ENCODE peak calls at places on chromosomes 1 and 21, in six cellular contexts. Z is iPS DF 6.9, K is pancreas, T is kidney, O is lower lobe of right lung, V is HCT116. Q is an unnamed sample. For H3K9me3, the result is how much of the 10 kb centered on the place peaks cover.

GRCh38 chr1:40153073-40153770 is 8.0 kb upstream of the RLF start:
- DNase-seq in Z (peak), K (no peak), T (no peak), O (no peak), V (peak), Q (no peak)

GRCh38 chr21:43992121-43992520 is 20.0 kb upstream of the TRAPPC10 start:
- DNase-seq in Z (no peak), K (no peak), T (no peak), O (peak), V (no peak), Q (no peak)

GRCh38 chr1:21510885-21511578 is 1.8 kb downstream of the ALPL start:
- DNase-seq in Z (no peak), K (no peak), T (peak), O (no peak), V (no peak), Q (no peak)

GRCh38 chr1:184296466-184297243 is 90.2 kb upstream of the C1orf21 start:
- DNase-seq in Z (no peak), K (peak), T (peak), O (peak), V (no peak), Q (no peak)

GRCh38 chr1:183097438-183098051 is 74.3 kb downstream of the LAMC1 start:
- DNase-seq in Z (no peak), K (no peak), T (no peak), O (no peak), V (no peak), Q (no peak)

GRCh38 chr1:30968220-30968971 is 59.8 kb upstream of the SDC3 start:
- DNase-seq in Z (no peak), K (no peak), T (no peak), O (no peak), V (no peak), Q (no peak)

GRCh38 chr1:41874903-41875411 is 43.8 kb downstream of the HIVEP3 start:
- DNase-seq in Z (no peak), K (no peak), T (no peak), O (no peak), V (no peak), Q (no peak)

GRCh38 chr1:228434674-228435073 is 18.0 kb upstream of the TRIM17 start:
- DNase-seq in Z (no peak), K (no peak), T (no peak), O (no peak), V (no peak), Q (no peak)

GRCh38 chr1:119373465-119373864 is 4.9 kb downstream of the HAO2 start:
- DNase-seq in Z (no peak), K (no peak), T (no peak), O (no peak), V (no peak), Q (no peak)

GRCh38 chr1:241375906-241376305 is 18.9 kb upstream of the RGS7 start:
- DNase-seq in Z (no peak), K (no peak), T (no peak), O (no peak), V (no peak), Q (no peak)

GRCh38 chr1:17251699-17252376 is 2.9 kb downstream of the PADI3 start:
- DNase-seq in Z (no peak), K (no peak), T (no peak), O (no peak), V (no peak), Q (no peak)

GRCh38 chr1:230913496-230913895 is 45.2 kb upstream of the C1orf198 start:
- DNase-seq in Z (no peak), K (no peak), T (no peak), O (no peak), V (no peak), Q (no peak)

GRCh38 chr1:39799770-39800470 is 11.3 kb upstream of the BMP8B start:
- DNase-seq in Z (no peak), K (peak), T (peak), O (peak), V (peak), Q (peak)

GRCh38 chr1:116794804-116795481 is 40.7 kb downstream of the CD2 start:
- DNase-seq in Z (no peak), K (no peak), T (no peak), O (no peak), V (no peak), Q (no peak)

GRCh38 chr1:32716312-32717126 is 13.9 kb upstream of the SYNC start:
- DNase-seq in Z (peak), K (peak), T (peak), O (peak), V (peak), Q (peak)

GRCh38 chr1:84585803-84586202 is 11.6 kb upstream of the CTBS start:
- DNase-seq in Z (no peak), K (no peak), T (no peak), O (no peak), V (no peak), Q (no peak)

GRCh38 chr1:84584126-84584525 is 9.9 kb upstream of the CTBS start:
- DNase-seq in Z (no peak), K (no peak), T (no peak), O (no peak), V (no peak), Q (no peak)

GRCh38 chr1:84582802-84583587 is 8.8 kb upstream of the CTBS start:
- DNase-seq in Z (no peak), K (no peak), T (no peak), O (no peak), V (no peak), Q (no peak)

GRCh38 chr1:84581648-84582047 is 7.4 kb upstream of the CTBS start:
- DNase-seq in Z (no peak), K (no peak), T (no peak), O (no peak), V (no peak), Q (no peak)

GRCh38 chr1:84583648-84584047 is 9.4 kb upstream of the CTBS start:
- DNase-seq in Z (no peak), K (no peak), T (no peak), O (no peak), V (no peak), Q (no peak)
- H3K27ac ChIP-seq in Z (no peak), K (no peak), T (no peak), O (no peak), V (no peak), Q (no peak)

GRCh38 chr1:207658408-207658807 is 13.5 kb downstream of the CR1L start:
- DNase-seq in Z (no peak), K (no peak), T (no peak), O (no peak), V (no peak), Q (no peak)
- H3K9me3 ChIP-seq in Z (under half), K (under half), T (under half), O (under half), V (under half), Q (under half)

GRCh38 chr1:56578963-56579875 is at the start of gene PLPP3:
- DNase-seq in Z (no peak), K (peak), T (peak), O (peak), V (peak), Q (no peak)
- H3K27ac ChIP-seq in Z (no peak), K (peak), T (peak), O (peak), V (peak), Q (no peak)

GRCh38 chr21:20272791-20273362 is 725.3 kb upstream of the NCAM2 start:
- DNase-seq in Z (no peak), K (no peak), T (no peak), O (no peak), V (no peak), Q (no peak)
- H3K9me3 ChIP-seq in Z (under half), K (under half), T (under half), O (under half), V (under half), Q (under half)

GRCh38 chr1:109089242-109090015 is 1.1 kb upstream of the TMEM167B start:
- DNase-seq in Z (no peak), K (peak), T (no peak), O (peak), V (peak), Q (no peak)
- H3K27ac ChIP-seq in Z (no peak), K (no peak), T (no peak), O (peak), V (no peak), Q (no peak)

Q was measured in CD4-positive, alpha-beta T cell.